ENCODE peak calls at places on chromosomes 2 and 18, in nine cellular contexts. G is iPS-NIHi11, D is DMS 273 treated with DMSO at 0.1 percent for 48 hours, J is Right ventricle myocardium inferior, B is amygdala, E is IMR-90, N is ecto neural progenitor cell, F is fibroblast of the conjunctiva, K is neural crest cell. U is an unnamed sample.
A peak's percentile ranks its signal among the peaks of the same experiment; 100 is the strongest.

GRCh38 chr18:56127322-56128099 is 510.9 kb downstream of the TXNL1 start:
- DNase-seq in G (no peak), D (no peak), J (peak; percentile 43), B (no peak), E (no peak), N (no peak), F (no peak), K (no peak), U (no peak)

GRCh38 chr2:149732001-149732685 is 144.6 kb upstream of the MMADHC start:
- DNase-seq in G (no peak), D (no peak), J (no peak), B (no peak), E (peak; percentile 54), N (no peak), F (no peak), K (no peak), U (no peak)

GRCh38 chr2:162579169-162579568 is 235.2 kb downstream of the GCA start:
- DNase-seq in G (peak; percentile 13), D (no peak), J (no peak), B (no peak), E (no peak), N (no peak), F (no peak), K (no peak), U (no peak)

GRCh38 chr2:109020217-109020637 is 31.2 kb upstream of the EDAR start:
- DNase-seq in G (peak; percentile 24), D (no peak), J (no peak), B (no peak), E (peak; percentile 7), N (no peak), F (peak; percentile 18), K (no peak), U (peak; percentile 51)

GRCh38 chr18:80034068-80034851 is at the start of gene RBFA:
- DNase-seq in G (peak; percentile 98), D (peak; percentile 92), J (peak; percentile 100), B (peak; percentile 99), E (peak; percentile 98), N (peak; percentile 100), F (peak; percentile 98), K (peak; percentile 100), U (peak; percentile 94)

GRCh38 chr2:130302164-130302886 is 40.4 kb upstream of the IMP4 start:
- DNase-seq in G (no peak), D (no peak), J (no peak), B (no peak), E (no peak), N (no peak), F (no peak), K (no peak), U (no peak)

GRCh38 chr2:231104115-231104713 is 20.6 kb downstream of the HTR2B start:
- DNase-seq in G (peak; percentile 32), D (no peak), J (no peak), B (peak; percentile 6), E (peak; percentile 75), N (no peak), F (peak; percentile 61), K (peak; percentile 54), U (peak; percentile 31)

GRCh38 chr2:179862898-179863458 is 1.6 kb upstream of the ZNF385B start:
- DNase-seq in G (no peak), D (no peak), J (no peak), B (no peak), E (no peak), N (no peak), F (no peak), K (no peak), U (no peak)

GRCh38 chr2:28228419-28228995 is 164.2 kb upstream of the FOSL2 start:
- DNase-seq in G (no peak), D (no peak), J (no peak), B (no peak), E (peak; percentile 38), N (no peak), F (peak; percentile 57), K (no peak), U (no peak)

GRCh38 chr2:224008702-224009261 is 30.3 kb downstream of the SERPINE2 start:
- DNase-seq in G (peak; percentile 60), D (no peak), J (no peak), B (no peak), E (no peak), N (peak; percentile 48), F (no peak), K (no peak), U (peak; percentile 52)

GRCh38 chr2:241774419-241775222 is 2.0 kb upstream of the GAL3ST2 start:
- DNase-seq in G (peak; percentile 54), D (no peak), J (peak; percentile 48), B (no peak), E (peak; percentile 79), N (peak; percentile 48), F (peak; percentile 30), K (no peak), U (no peak)

GRCh38 chr2:160674076-160674630 is 180.5 kb upstream of the RBMS1 start:
- DNase-seq in G (no peak), D (peak; percentile 84), J (no peak), B (no peak), E (no peak), N (no peak), F (no peak), K (no peak), U (no peak)

GRCh38 chr2:203718087-203718486 is 11.6 kb downstream of the CD28 start:
- DNase-seq in G (no peak), D (no peak), J (no peak), B (no peak), E (peak; percentile 2), N (no peak), F (no peak), K (no peak), U (no peak)

GRCh38 chr2:9210030-9210429 is 3.4 kb downstream of the ASAP2 start:
- DNase-seq in G (no peak), D (no peak), J (no peak), B (no peak), E (no peak), N (no peak), F (no peak), K (no peak), U (no peak)

U was measured in ELF-1.